ENCODE peak calls at places on chromosome 1, in nine cellular contexts. E is amniotic epithelial cell, K is SK-MEL-5, B is activated gamma-delta T cell treated with Interleukin-2 at 50 U/mL for 16 hours, U is H4, G is caudate nucleus, H is ELR, O is nucleus accumbens, L is activated B cell treated with CpG ODN at 0.5 μM for 24 hours. F is an unnamed sample.
A peak's percentile ranks its signal among the peaks of the same experiment; 100 is the strongest.

GRCh38 chr1:52002038-52002917 is 11.8 kb upstream of the RAB3B start:
- DNase-seq in E (peak; percentile 90), K (peak; percentile 88), B (peak; percentile 53), U (peak; percentile 85), G (no peak), H (peak; percentile 93), O (no peak), L (no peak), F (peak; percentile 3)

GRCh38 chr1:34792424-34792823 is 375 bp upstream of the GJA4 start:
- DNase-seq in E (no peak), K (no peak), B (no peak), U (no peak), G (no peak), H (no peak), O (no peak), L (no peak), F (no peak)

GRCh38 chr1:89536555-89537393 is 12.1 kb downstream of the LRRC8B start:
- DNase-seq in E (no peak), K (no peak), B (no peak), U (no peak), G (no peak), H (no peak), O (no peak), L (no peak), F (no peak)

GRCh38 chr1:235943581-235944114 is 76.9 kb upstream of the LYST start:
- DNase-seq in E (peak; percentile 95), K (peak; percentile 53), B (no peak), U (peak; percentile 87), G (no peak), H (peak; percentile 95), O (no peak), L (no peak), F (no peak)

GRCh38 chr1:196366817-196367495 is 241.3 kb downstream of the KCNT2 start:
- DNase-seq in E (no peak), K (no peak), B (no peak), U (no peak), G (no peak), H (no peak), O (no peak), L (no peak), F (no peak)

GRCh38 chr1:14371806-14372497 is 226.5 kb upstream of the KAZN start:
- DNase-seq in E (no peak), K (no peak), B (no peak), U (no peak), G (no peak), H (no peak), O (no peak), L (no peak), F (no peak)

GRCh38 chr1:3787347-3787710 is 9.0 kb downstream of the LRRC47 start:
- DNase-seq in E (no peak), K (no peak), B (no peak), U (no peak), G (no peak), H (no peak), O (no peak), L (no peak), F (no peak)

GRCh38 chr1:180816132-180816531 is 96.6 kb upstream of the KIAA1614 start:
- DNase-seq in E (no peak), K (no peak), B (no peak), U (no peak), G (no peak), H (no peak), O (no peak), L (no peak), F (no peak)

GRCh38 chr1:26418865-26419349 is 8.3 kb downstream of the LIN28A start:
- DNase-seq in E (peak; percentile 62), K (no peak), B (no peak), U (no peak), G (no peak), H (no peak), O (no peak), L (no peak), F (no peak)